ENCODE peak calls at places on chromosome 1, in seven cellular contexts. I, Z, T, N, E, D and M are unnamed samples.

GRCh38 chr1:67700692-67701410 is 15.8 kb downstream of the GADD45A start:
- DNase-seq in I (no peak), Z (no peak), T (peak), N (no peak), E (no peak), D (peak), M (no peak)

GRCh38 chr1:225879521-225880209 is 2.5 kb downstream of the TMEM63A start:
- DNase-seq in I (no peak), Z (no peak), T (no peak), N (no peak), E (no peak), D (no peak), M (no peak)

GRCh38 chr1:64469614-64469976 is 334 bp upstream of the CACHD1 start:
- DNase-seq in I (no peak), Z (no peak), T (no peak), N (peak), E (no peak), D (peak), M (no peak)

GRCh38 chr1:40948741-40949528 is 30.6 kb upstream of the CTPS1 start:
- DNase-seq in I (peak), Z (peak), T (peak), N (peak), E (peak), D (peak), M (peak)

GRCh38 chr1:23446644-23447310 is 22.2 kb upstream of the TCEA3 start:
- DNase-seq in I (no peak), Z (no peak), T (no peak), N (no peak), E (no peak), D (peak), M (no peak)

GRCh38 chr1:93635614-93636543 is 45.8 kb downstream of the BCAR3 start:
- DNase-seq in I (no peak), Z (no peak), T (peak), N (no peak), E (no peak), D (no peak), M (peak)

GRCh38 chr1:116503535-116504307 is 67.1 kb downstream of the CD58 start:
- DNase-seq in I (no peak), Z (no peak), T (no peak), N (no peak), E (no peak), D (no peak), M (no peak)

GRCh38 chr1:118074101-118074500 is 110.9 kb downstream of the SPAG17 start:
- DNase-seq in I (no peak), Z (no peak), T (no peak), N (no peak), E (no peak), D (no peak), M (no peak)

GRCh38 chr1:16183157-16183556 is 27.3 kb upstream of the EPHA2 start:
- DNase-seq in I (peak), Z (no peak), T (no peak), N (peak), E (no peak), D (no peak), M (no peak)

GRCh38 chr1:60936943-60937342 is 145.4 kb upstream of the NFIA start:
- DNase-seq in I (no peak), Z (no peak), T (no peak), N (no peak), E (no peak), D (no peak), M (no peak)

GRCh38 chr1:203835476-203835875 is 25.9 kb upstream of the SNRPE start:
- DNase-seq in I (no peak), Z (no peak), T (no peak), N (no peak), E (no peak), D (no peak), M (no peak)

GRCh38 chr1:74613894-74614293 is 59.7 kb downstream of the ERICH3 start:
- DNase-seq in I (no peak), Z (no peak), T (no peak), N (no peak), E (no peak), D (no peak), M (no peak)

GRCh38 chr1:8889925-8890785 is 11.7 kb upstream of the ENO1 start:
- DNase-seq in I (peak), Z (no peak), T (no peak), N (peak), E (no peak), D (no peak), M (peak)

GRCh38 chr1:36778773-36779172 is 255.5 kb downstream of the GRIK3 start:
- DNase-seq in I (no peak), Z (no peak), T (no peak), N (no peak), E (no peak), D (peak), M (no peak)

GRCh38 chr1:156365754-156366153 is 3.3 kb upstream of the RHBG start:
- DNase-seq in I (no peak), Z (no peak), T (no peak), N (no peak), E (no peak), D (no peak), M (no peak)

GRCh38 chr1:116273042-116273783 is 99.8 kb upstream of the ATP1A1 start:
- DNase-seq in I (peak), Z (no peak), T (no peak), N (no peak), E (no peak), D (no peak), M (no peak)

GRCh38 chr1:92927870-92928269 is 33.4 kb downstream of the DIPK1A start:
- DNase-seq in I (no peak), Z (no peak), T (no peak), N (no peak), E (no peak), D (no peak), M (no peak)

GRCh38 chr1:116987256-116987555 is 14.4 kb upstream of the CD101 start:
- DNase-seq in I (no peak), Z (peak), T (no peak), N (no peak), E (peak), D (peak), M (no peak)

GRCh38 chr1:30907390-30907640 is 1.2 kb downstream of the SDC3 start:
- DNase-seq in I (no peak), Z (no peak), T (no peak), N (no peak), E (no peak), D (no peak), M (no peak)

GRCh38 chr1:168465942-168466702 is 77.7 kb downstream of the XCL2 start:
- DNase-seq in I (peak), Z (no peak), T (no peak), N (no peak), E (no peak), D (peak), M (peak)

GRCh38 chr1:201917362-201918033 is 28.8 kb downstream of the SHISA4 start:
- DNase-seq in I (peak), Z (no peak), T (no peak), N (peak), E (no peak), D (no peak), M (peak)

GRCh38 chr1:110293601-110294104 is 45.5 kb upstream of the RBM15 start:
- DNase-seq in I (no peak), Z (no peak), T (no peak), N (no peak), E (no peak), D (no peak), M (no peak)

GRCh38 chr1:165898837-165899236 is 71.4 kb downstream of the UCK2 start:
- DNase-seq in I (peak), Z (no peak), T (no peak), N (peak), E (no peak), D (no peak), M (no peak)

GRCh38 chr1:208043690-208044089 is 132.8 kb upstream of the CD34 start:
- DNase-seq in I (no peak), Z (no peak), T (no peak), N (no peak), E (no peak), D (no peak), M (peak)

GRCh38 chr1:169624887-169625286 is 5.0 kb downstream of the SELP start:
- DNase-seq in I (no peak), Z (no peak), T (no peak), N (no peak), E (no peak), D (no peak), M (no peak)

GRCh38 chr1:22500058-22500457 is 48.4 kb downstream of the ZBTB40 start:
- DNase-seq in I (no peak), Z (no peak), T (no peak), N (no peak), E (no peak), D (no peak), M (no peak)